ENCODE peak calls at places on chromosome 13, in nine cellular contexts. One of them, this sample, is unnamed.

GRCh38 chr13:104847863-104848262 is 1687.6 kb downstream of the EFNB2 start:
- DNase-seq in heart right ventricle: no peak
- DNase-seq in stomach: no peak
- DNase-seq in body of pancreas: no peak
- DNase-seq in uterus: no peak
- DNase-seq in fibroblast of the aortic adventitia: no peak
- DNase-seq in upper lobe of right lung: no peak
- DNase-seq in astrocyte of the spinal cord: no peak
- DNase-seq in CD8-positive, alpha-beta T cell: no peak
- DNase-seq in this sample: no peak

GRCh38 chr13:31742102-31742695 is 2.9 kb downstream of the RXFP2 start:
- DNase-seq in heart right ventricle: peak; percentile 44
- DNase-seq in stomach: peak; percentile 68
- DNase-seq in body of pancreas: peak; percentile 69
- DNase-seq in uterus: peak; percentile 72
- DNase-seq in fibroblast of the aortic adventitia: peak; percentile 88
- DNase-seq in upper lobe of right lung: no peak
- DNase-seq in astrocyte of the spinal cord: peak; percentile 74
- DNase-seq in CD8-positive, alpha-beta T cell: peak; percentile 34
- DNase-seq in this sample: peak; percentile 65

GRCh38 chr13:70339738-70340137 is 231.5 kb upstream of the KLHL1 start:
- DNase-seq in heart right ventricle: no peak
- DNase-seq in stomach: peak; percentile 28
- DNase-seq in body of pancreas: peak; percentile 54
- DNase-seq in uterus: no peak
- DNase-seq in fibroblast of the aortic adventitia: no peak
- DNase-seq in upper lobe of right lung: no peak
- DNase-seq in astrocyte of the spinal cord: peak; percentile 8
- DNase-seq in CD8-positive, alpha-beta T cell: no peak
- DNase-seq in this sample: peak; percentile 5

GRCh38 chr13:59061621-59062020 is 1102.1 kb downstream of the DIAPH3 start:
- DNase-seq in heart right ventricle: no peak
- DNase-seq in stomach: no peak
- DNase-seq in body of pancreas: peak; percentile 11
- DNase-seq in uterus: no peak
- DNase-seq in fibroblast of the aortic adventitia: no peak
- DNase-seq in upper lobe of right lung: no peak
- DNase-seq in astrocyte of the spinal cord: no peak
- DNase-seq in CD8-positive, alpha-beta T cell: no peak
- DNase-seq in this sample: no peak

GRCh38 chr13:24241336-24241735 is 68.0 kb upstream of the C1QTNF9 start:
- DNase-seq in heart right ventricle: no peak
- DNase-seq in stomach: no peak
- DNase-seq in body of pancreas: no peak
- DNase-seq in uterus: no peak
- DNase-seq in fibroblast of the aortic adventitia: no peak
- DNase-seq in upper lobe of right lung: no peak
- DNase-seq in astrocyte of the spinal cord: no peak
- DNase-seq in CD8-positive, alpha-beta T cell: no peak
- DNase-seq in this sample: no peak

GRCh38 chr13:72639377-72639776 is 88.1 kb downstream of the MZT1 start:
- DNase-seq in heart right ventricle: no peak
- DNase-seq in stomach: no peak
- DNase-seq in body of pancreas: no peak
- DNase-seq in uterus: no peak
- DNase-seq in fibroblast of the aortic adventitia: no peak
- DNase-seq in upper lobe of right lung: no peak
- DNase-seq in astrocyte of the spinal cord: no peak
- DNase-seq in CD8-positive, alpha-beta T cell: no peak
- DNase-seq in this sample: no peak

GRCh38 chr13:35697281-35697680 is 220.8 kb upstream of the MAB21L1 start:
- DNase-seq in heart right ventricle: no peak
- DNase-seq in stomach: no peak
- DNase-seq in body of pancreas: no peak
- DNase-seq in uterus: no peak
- DNase-seq in fibroblast of the aortic adventitia: no peak
- DNase-seq in upper lobe of right lung: no peak
- DNase-seq in astrocyte of the spinal cord: no peak
- DNase-seq in CD8-positive, alpha-beta T cell: no peak
- DNase-seq in this sample: no peak

GRCh38 chr13:24187185-24187584 is 26.7 kb downstream of the SPATA13 start:
- DNase-seq in heart right ventricle: no peak
- DNase-seq in stomach: no peak
- DNase-seq in body of pancreas: no peak
- DNase-seq in uterus: no peak
- DNase-seq in fibroblast of the aortic adventitia: peak; percentile 15
- DNase-seq in upper lobe of right lung: no peak
- DNase-seq in astrocyte of the spinal cord: no peak
- DNase-seq in CD8-positive, alpha-beta T cell: no peak
- DNase-seq in this sample: no peak

GRCh38 chr13:44523176-44524017 is 52.7 kb downstream of the TSC22D1 start:
- DNase-seq in heart right ventricle: no peak
- DNase-seq in stomach: no peak
- DNase-seq in body of pancreas: peak; percentile 17
- DNase-seq in uterus: no peak
- DNase-seq in fibroblast of the aortic adventitia: peak; percentile 75
- DNase-seq in upper lobe of right lung: no peak
- DNase-seq in astrocyte of the spinal cord: peak; percentile 79
- DNase-seq in CD8-positive, alpha-beta T cell: no peak
- DNase-seq in this sample: peak; percentile 39

GRCh38 chr13:110017379-110017778 is 231.0 kb upstream of the IRS2 start:
- DNase-seq in heart right ventricle: no peak
- DNase-seq in stomach: no peak
- DNase-seq in body of pancreas: peak; percentile 8
- DNase-seq in uterus: no peak
- DNase-seq in fibroblast of the aortic adventitia: peak; percentile 89
- DNase-seq in upper lobe of right lung: no peak
- DNase-seq in astrocyte of the spinal cord: peak; percentile 81
- DNase-seq in CD8-positive, alpha-beta T cell: no peak
- DNase-seq in this sample: peak; percentile 72

GRCh38 chr13:45473627-45474026 is 8.9 kb downstream of the COG3 start:
- DNase-seq in heart right ventricle: no peak
- DNase-seq in stomach: no peak
- DNase-seq in body of pancreas: no peak
- DNase-seq in uterus: no peak
- DNase-seq in fibroblast of the aortic adventitia: no peak
- DNase-seq in upper lobe of right lung: no peak
- DNase-seq in astrocyte of the spinal cord: no peak
- DNase-seq in CD8-positive, alpha-beta T cell: peak; percentile 41
- DNase-seq in this sample: no peak

GRCh38 chr13:107210216-107211010 is 642.5 kb upstream of the ARGLU1 start:
- DNase-seq in heart right ventricle: no peak
- DNase-seq in stomach: no peak
- DNase-seq in body of pancreas: no peak
- DNase-seq in uterus: no peak
- DNase-seq in fibroblast of the aortic adventitia: peak; percentile 26
- DNase-seq in upper lobe of right lung: no peak
- DNase-seq in astrocyte of the spinal cord: no peak
- DNase-seq in CD8-positive, alpha-beta T cell: no peak
- DNase-seq in this sample: no peak

GRCh38 chr13:112746044-112746443 is 56.2 kb downstream of the ATP11A start:
- DNase-seq in heart right ventricle: no peak
- DNase-seq in stomach: no peak
- DNase-seq in body of pancreas: no peak
- DNase-seq in uterus: peak; percentile 23
- DNase-seq in fibroblast of the aortic adventitia: no peak
- DNase-seq in upper lobe of right lung: peak; percentile 78
- DNase-seq in astrocyte of the spinal cord: no peak
- DNase-seq in CD8-positive, alpha-beta T cell: no peak
- DNase-seq in this sample: no peak

GRCh38 chr13:34300559-34300958 is 482.6 kb downstream of the RFC3 start:
- DNase-seq in heart right ventricle: no peak
- DNase-seq in stomach: no peak
- DNase-seq in body of pancreas: no peak
- DNase-seq in uterus: no peak
- DNase-seq in fibroblast of the aortic adventitia: no peak
- DNase-seq in upper lobe of right lung: no peak
- DNase-seq in astrocyte of the spinal cord: peak; percentile 21
- DNase-seq in CD8-positive, alpha-beta T cell: no peak
- DNase-seq in this sample: no peak

DNA sequence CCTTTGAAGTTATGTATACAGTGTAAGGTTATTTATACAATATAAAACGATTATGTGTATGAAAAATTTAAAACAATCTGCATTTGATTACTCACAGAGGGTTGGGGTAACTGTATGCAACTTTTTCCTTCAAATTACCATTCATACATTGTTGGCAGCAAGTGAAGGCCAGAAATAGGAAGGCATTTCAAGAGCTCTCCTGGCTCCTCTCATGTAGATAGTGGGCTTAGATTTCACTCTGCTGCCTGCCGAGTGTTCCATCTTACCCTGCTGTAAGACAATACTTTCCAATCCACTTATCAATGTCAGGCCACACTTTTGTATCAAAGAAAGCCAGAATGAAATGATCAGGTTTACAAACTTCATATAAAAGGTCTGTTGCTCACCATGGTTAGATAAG is 245.2 kb downstream of the DNAJC15 start:
- DNase-seq in heart right ventricle: no peak
- DNase-seq in stomach: no peak
- DNase-seq in body of pancreas: no peak
- DNase-seq in uterus: no peak
- DNase-seq in fibroblast of the aortic adventitia: peak; percentile 74
- DNase-seq in upper lobe of right lung: no peak
- DNase-seq in astrocyte of the spinal cord: no peak
- DNase-seq in CD8-positive, alpha-beta T cell: no peak
- DNase-seq in this sample: no peak
- H3K4me3 ChIP-seq in heart right ventricle: peak overlapping the region; percentile 6
- H3K4me3 ChIP-seq in stomach: no peak overlapping the region
- H3K4me3 ChIP-seq in body of pancreas: no peak overlapping the region
- H3K4me3 ChIP-seq in uterus: no peak overlapping the region
- H3K4me3 ChIP-seq in fibroblast of the aortic adventitia: no peak overlapping the region
- H3K4me3 ChIP-seq in upper lobe of right lung: no peak overlapping the region
- H3K4me3 ChIP-seq in astrocyte of the spinal cord: no peak overlapping the region
- H3K4me3 ChIP-seq in CD8-positive, alpha-beta T cell: no peak overlapping the region
- H3K4me3 ChIP-seq in this sample: no peak overlapping the region

DNA sequence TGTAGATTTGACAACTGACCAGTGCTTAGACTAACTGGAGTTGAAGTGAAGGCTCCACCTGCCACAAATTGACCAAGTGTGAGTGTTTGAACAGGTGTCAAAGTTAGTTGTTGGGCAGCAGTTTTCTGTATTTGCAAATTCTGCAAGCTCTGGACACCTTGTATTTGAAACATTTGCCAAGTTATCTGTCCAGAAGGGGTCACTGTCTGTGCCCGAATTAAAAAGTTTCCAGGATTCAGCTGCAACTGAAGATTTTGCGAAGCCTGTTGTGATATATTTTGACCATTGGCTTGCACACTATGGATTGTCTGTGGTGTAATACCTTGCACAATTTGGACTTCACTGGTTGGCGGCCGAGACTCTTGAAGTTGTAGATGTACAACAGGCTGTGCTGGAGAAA is 1690.7 kb downstream of the SLITRK5 start:
- DNase-seq in heart right ventricle: no peak
- DNase-seq in stomach: no peak
- DNase-seq in body of pancreas: no peak
- DNase-seq in uterus: no peak
- DNase-seq in fibroblast of the aortic adventitia: peak; percentile 4
- DNase-seq in upper lobe of right lung: no peak
- DNase-seq in astrocyte of the spinal cord: peak; percentile 10
- DNase-seq in CD8-positive, alpha-beta T cell: no peak
- DNase-seq in this sample: no peak
- TF ChIP-seq CTCF in heart right ventricle: no peak
- TF ChIP-seq CTCF in stomach: no peak
- TF ChIP-seq CTCF in body of pancreas: no peak
- TF ChIP-seq CTCF in uterus: no peak
- TF ChIP-seq CTCF in fibroblast of the aortic adventitia: no peak
- TF ChIP-seq CTCF in upper lobe of right lung: peak; percentile 8
- TF ChIP-seq CTCF in astrocyte of the spinal cord: peak; percentile 29
- TF ChIP-seq CTCF in CD8-positive, alpha-beta T cell: no peak
- TF ChIP-seq CTCF in this sample: peak; percentile 31

GRCh38 chr13:23161176-23161825 is 19.5 kb upstream of the SGCG start:
- DNase-seq in heart right ventricle: no peak
- DNase-seq in stomach: no peak
- DNase-seq in body of pancreas: no peak
- DNase-seq in uterus: no peak
- DNase-seq in fibroblast of the aortic adventitia: peak; percentile 11
- DNase-seq in upper lobe of right lung: no peak
- DNase-seq in astrocyte of the spinal cord: no peak
- DNase-seq in CD8-positive, alpha-beta T cell: no peak
- DNase-seq in this sample: no peak

GRCh38 chr13:23160241-23161175 is 20.3 kb upstream of the SGCG start:
- DNase-seq in heart right ventricle: no peak
- DNase-seq in stomach: no peak
- DNase-seq in body of pancreas: no peak
- DNase-seq in uterus: no peak
- DNase-seq in fibroblast of the aortic adventitia: no peak
- DNase-seq in upper lobe of right lung: no peak
- DNase-seq in astrocyte of the spinal cord: no peak
- DNase-seq in CD8-positive, alpha-beta T cell: no peak
- DNase-seq in this sample: no peak

GRCh38 chr13:23159587-23160240 is 21.1 kb upstream of the SGCG start:
- DNase-seq in heart right ventricle: no peak
- DNase-seq in stomach: no peak
- DNase-seq in body of pancreas: no peak
- DNase-seq in uterus: no peak
- DNase-seq in fibroblast of the aortic adventitia: no peak
- DNase-seq in upper lobe of right lung: peak; percentile 66
- DNase-seq in astrocyte of the spinal cord: no peak
- DNase-seq in CD8-positive, alpha-beta T cell: no peak
- DNase-seq in this sample: no peak

DNA sequence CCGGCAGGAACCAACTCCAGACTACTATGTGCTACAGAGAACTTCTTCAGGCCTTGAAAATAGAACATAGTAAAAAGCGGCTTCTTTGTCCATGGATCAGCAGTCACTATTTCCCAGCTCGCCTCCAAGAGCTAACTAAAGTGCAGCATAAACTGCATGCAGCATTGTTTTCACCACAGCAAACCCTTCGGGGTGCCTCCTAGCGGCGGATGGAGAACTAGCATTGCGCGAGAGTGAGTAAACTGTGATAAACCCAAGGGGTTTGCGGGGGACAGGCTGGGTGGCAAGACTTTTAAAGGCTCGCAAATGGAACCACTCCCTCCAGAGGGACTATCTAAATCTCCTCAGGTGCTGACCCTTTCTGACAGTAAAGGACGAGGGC is 21.6 kb upstream of the SGCG start:
- DNase-seq in heart right ventricle: peak; percentile 33
- DNase-seq in stomach: no peak
- DNase-seq in body of pancreas: peak; percentile 12
- DNase-seq in uterus: no peak
- DNase-seq in fibroblast of the aortic adventitia: peak; percentile 2
- DNase-seq in upper lobe of right lung: no peak
- DNase-seq in astrocyte of the spinal cord: no peak
- DNase-seq in CD8-positive, alpha-beta T cell: no peak
- DNase-seq in this sample: peak; percentile 8
- H3K4me3 ChIP-seq in heart right ventricle: peak overlapping the region; percentile 49
- H3K4me3 ChIP-seq in stomach: peak overlapping the region; percentile 31
- H3K4me3 ChIP-seq in body of pancreas: no peak overlapping the region
- H3K4me3 ChIP-seq in uterus: no peak overlapping the region
- H3K4me3 ChIP-seq in fibroblast of the aortic adventitia: no peak overlapping the region
- H3K4me3 ChIP-seq in upper lobe of right lung: peak overlapping the region; percentile 44
- H3K4me3 ChIP-seq in astrocyte of the spinal cord: no peak overlapping the region
- H3K4me3 ChIP-seq in CD8-positive, alpha-beta T cell: no peak overlapping the region
- H3K4me3 ChIP-seq in this sample: peak overlapping the region; percentile 41

DNA sequence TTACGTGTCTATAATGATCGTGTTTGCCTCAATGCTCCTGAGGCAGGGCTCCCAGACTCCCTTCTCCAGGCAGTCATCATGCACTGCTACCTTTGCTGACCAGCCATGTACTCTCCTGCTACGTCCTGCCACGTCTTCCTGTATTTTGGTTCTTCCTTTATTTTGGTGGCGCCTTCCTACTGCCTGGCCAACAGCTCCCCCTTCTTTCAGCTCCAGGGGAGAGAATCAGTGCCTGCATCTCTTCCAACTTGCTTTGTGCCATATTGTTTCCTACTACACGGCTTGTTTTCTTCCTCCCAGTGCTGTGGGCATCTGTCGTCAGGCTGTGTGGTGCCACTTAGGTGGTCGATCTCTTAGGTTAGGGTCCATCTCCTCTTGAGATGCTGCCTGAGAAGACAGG is 96.2 kb downstream of the FGF9 start:
- DNase-seq in heart right ventricle: no peak
- DNase-seq in stomach: no peak
- DNase-seq in body of pancreas: no peak
- DNase-seq in uterus: no peak
- DNase-seq in fibroblast of the aortic adventitia: no peak
- DNase-seq in upper lobe of right lung: no peak
- DNase-seq in astrocyte of the spinal cord: no peak
- DNase-seq in CD8-positive, alpha-beta T cell: no peak
- DNase-seq in this sample: no peak
- TF ChIP-seq CTCF in heart right ventricle: no peak
- TF ChIP-seq CTCF in stomach: no peak
- TF ChIP-seq CTCF in body of pancreas: no peak
- TF ChIP-seq CTCF in uterus: no peak
- TF ChIP-seq CTCF in fibroblast of the aortic adventitia: no peak
- TF ChIP-seq CTCF in upper lobe of right lung: no peak
- TF ChIP-seq CTCF in astrocyte of the spinal cord: no peak
- TF ChIP-seq CTCF in CD8-positive, alpha-beta T cell: no peak
- TF ChIP-seq CTCF in this sample: no peak

This sample was measured in astrocyte of the cerebellum.